ENCODE peak calls at places on chromosomes 13 and 19, in four cellular contexts. P, H, K and I are unnamed samples.
A peak's percentile ranks its signal among the peaks of the same experiment; 100 is the strongest.

GRCh38 chr13:45921337-45921736 is 69.8 kb upstream of the SIAH3 start:
- DNase-seq in H (no peak), K (no peak), P (no peak), I (no peak)

GRCh38 chr13:95948646-95949045 is 104.6 kb downstream of the UGGT2 start:
- DNase-seq in K (no peak), P (no peak), H (no peak), I (no peak)

GRCh38 chr13:113646921-113647340 is 11.1 kb downstream of the ATP4B start:
- DNase-seq in H (peak; percentile 78), P (peak; percentile 17), K (no peak), I (no peak)

GRCh38 chr13:101514695-101515275 is 62.3 kb downstream of the ITGBL1 start:
- DNase-seq in P (no peak), H (no peak), K (no peak), I (no peak)

GRCh38 chr19:763181-763580 is 12.3 kb downstream of the MISP start:
- DNase-seq in H (no peak), K (no peak), P (no peak), I (no peak)

GRCh38 chr19:2186071-2186846 is 22.5 kb downstream of the DOT1L start:
- DNase-seq in H (peak; percentile 96), K (no peak), P (peak; percentile 57), I (no peak)

GRCh38 chr19:2477141-2477710 is 1.3 kb downstream of the GADD45B start:
- DNase-seq in H (peak; percentile 90), K (peak; percentile 53), P (peak; percentile 53), I (no peak)

GRCh38 chr19:5293607-5294089 is 47.0 kb downstream of the PTPRS start:
- DNase-seq in H (peak; percentile 89), K (no peak), P (peak; percentile 42), I (no peak)

GRCh38 chr19:16886305-16886880 is 2.4 kb upstream of the F2RL3 start:
- DNase-seq in K (peak; percentile 62), H (peak; percentile 93), P (peak; percentile 90), I (no peak)

GRCh38 chr13:43543331-43543730 is 243.4 kb downstream of the ENOX1 start:
- DNase-seq in K (no peak), H (no peak), P (no peak), I (no peak)

GRCh38 chr13:50055454-50055853 is 40.2 kb downstream of the KCNRG start:
- DNase-seq in P (no peak), K (no peak), H (no peak), I (no peak)

GRCh38 chr13:98978280-98978679 is 416 bp upstream of the DOCK9 start:
- DNase-seq in K (no peak), H (no peak), P (no peak), I (peak; percentile 61)

GRCh38 chr13:98174321-98174720 is 2.7 kb downstream of the RNF113B start:
- DNase-seq in K (no peak), H (no peak), P (no peak), I (no peak)

GRCh38 chr13:114104626-114105350 is 27.6 kb downstream of the RASA3 start:
- DNase-seq in K (no peak), P (no peak), H (peak; percentile 69), I (no peak)

GRCh38 chr19:45124021-45124420 is 31.0 kb downstream of the PPP1R37 start:
- DNase-seq in K (no peak), P (no peak), H (no peak), I (no peak)

GRCh38 chr13:77345150-77345780 is 18.4 kb upstream of the MYCBP2 start:
- DNase-seq in P (no peak), H (no peak), K (no peak), I (no peak)

GRCh38 chr13:66312312-66313087 is 917.6 kb downstream of the PCDH9 start:
- DNase-seq in K (no peak), H (no peak), P (peak; percentile 11), I (no peak)

GRCh38 chr13:24606486-24607170 is 73.6 kb upstream of the ATP12A start:
- DNase-seq in H (no peak), K (no peak), P (no peak), I (no peak)

GRCh38 chr13:34942732-34943674 is 933 bp downstream of the NBEA start:
- DNase-seq in K (peak; percentile 32), H (peak; percentile 84), P (peak; percentile 49), I (peak; percentile 2)

GRCh38 chr13:45073809-45074208 is 46.5 kb upstream of the GTF2F2 start:
- DNase-seq in P (no peak), K (no peak), H (no peak), I (no peak)

GRCh38 chr19:40803857-40804782 is 5.1 kb downstream of the EGLN2 start:
- DNase-seq in P (no peak), H (no peak), K (no peak), I (no peak)

GRCh38 chr13:113934576-113934975 is 39.3 kb downstream of the C13orf46 start:
- DNase-seq in H (peak; percentile 72), P (no peak), K (no peak), I (no peak)

GRCh38 chr19:50197348-50197747 is 6.1 kb upstream of the MYH14 start:
- DNase-seq in H (no peak), P (no peak), K (no peak), I (no peak)

GRCh38 chr19:7197760-7198696 is 96.2 kb downstream of the INSR start:
- DNase-seq in H (peak; percentile 98), K (peak; percentile 93), P (peak; percentile 91), I (peak; percentile 92)
- TF ChIP-seq POLR2A in H (no peak), K (peak; percentile 94), P (peak; percentile 76), I (peak; percentile 59)

GRCh38 chr13:111958612-111959395 is 108.1 kb upstream of the SOX1 start:
- DNase-seq in P (no peak), H (peak; percentile 54), K (no peak), I (no peak)
- TF ChIP-seq POLR2A in P (no peak), H (no peak), K (no peak), I (no peak)

GRCh38 chr19:12792048-12792852 is 964 bp downstream of the JUNB start:
- DNase-seq in K (peak; percentile 69), H (peak; percentile 93), P (peak; percentile 88), I (no peak)
- TF ChIP-seq POLR2A in K (peak; percentile 52), H (no peak), P (peak; percentile 71), I (no peak)

DNA sequence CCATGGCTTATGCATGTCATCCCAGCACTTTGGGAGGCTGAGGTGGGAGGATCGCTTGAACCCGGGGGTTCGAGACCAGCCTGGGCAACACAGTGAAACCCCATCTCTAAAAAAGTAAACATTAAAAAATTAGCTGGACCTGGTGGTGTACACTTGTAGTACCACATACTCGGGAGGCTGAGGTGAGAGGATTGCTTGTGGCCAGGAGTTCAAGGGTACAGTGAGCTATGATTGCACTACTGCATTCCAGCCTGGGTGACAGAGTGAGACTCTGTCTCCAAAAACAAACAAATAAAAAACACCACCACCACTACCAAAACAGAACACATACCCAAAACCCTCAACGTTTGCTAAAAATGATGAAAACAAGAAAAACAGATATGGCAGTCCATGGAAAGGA is 15.9 kb downstream of the FBXO17 start:
- DNase-seq in H (no peak), K (no peak), P (no peak), I (no peak)
- TF ChIP-seq POLR2A in H (no peak), K (no peak), P (no peak), I (no peak)